ENCODE peak calls at places on chromosomes 16 and 17, in nine cellular contexts. H, C, E, J, D, Y, K, S and R are unnamed samples.

GRCh38 chr17:75778861-75779249 is 5.8 kb upstream of the UNK start:
- DNase-seq in J (no peak), K (no peak), E (peak; percentile 65), C (no peak), H (peak; percentile 49), Y (peak; percentile 54), S (peak; percentile 63), D (no peak), R (no peak)

GRCh38 chr16:60027351-60027750 is 1293.2 kb upstream of the GOT2 start:
- DNase-seq in K (no peak), J (no peak), E (no peak), D (no peak), C (no peak), S (no peak), H (no peak), Y (no peak), R (no peak)

GRCh38 chr17:76147211-76148014 is 6.4 kb upstream of the FOXJ1 start:
- DNase-seq in H (no peak), K (no peak), J (no peak), E (no peak), S (no peak), C (no peak), Y (no peak), D (peak; percentile 13), R (no peak)

GRCh38 chr16:73033271-73033998 is 14.5 kb downstream of the ZFHX3 start:
- DNase-seq in J (no peak), K (no peak), S (no peak), Y (no peak), D (no peak), C (no peak), H (no peak), E (no peak), R (no peak)

GRCh38 chr17:10118788-10119130 is 79.6 kb downstream of the GAS7 start:
- DNase-seq in J (no peak), S (no peak), D (no peak), E (no peak), C (no peak), Y (peak; percentile 21), K (no peak), H (no peak), R (no peak)

GRCh38 chr16:62077998-62078397 is 41.8 kb upstream of the CDH8 start:
- DNase-seq in E (peak; percentile 54), D (no peak), C (no peak), J (no peak), S (no peak), Y (peak; percentile 6), K (peak; percentile 1), H (no peak), R (no peak)

GRCh38 chr17:31558748-31559646 is 167.5 kb downstream of the RAB11FIP4 start:
- DNase-seq in E (peak; percentile 78), D (peak; percentile 62), J (peak; percentile 78), K (peak; percentile 43), C (no peak), H (peak; percentile 49), S (peak; percentile 48), Y (peak; percentile 92), R (peak; percentile 88)

GRCh38 chr16:15055141-15056053 is 477 bp downstream of the NTAN1 start:
- DNase-seq in S (no peak), C (no peak), D (no peak), H (peak; percentile 62), K (peak; percentile 71), Y (peak; percentile 40), E (no peak), J (no peak), R (peak; percentile 14)

GRCh38 chr17:42337442-42337841 is 49.1 kb downstream of the STAT5A start:
- DNase-seq in K (no peak), C (peak; percentile 96), Y (peak; percentile 66), E (no peak), S (peak; percentile 47), H (peak; percentile 43), J (no peak), D (no peak), R (no peak)

GRCh38 chr16:29813644-29814562 is 1.9 kb downstream of the PRRT2 start:
- DNase-seq in D (no peak), Y (no peak), C (no peak), K (no peak), S (no peak), E (no peak), H (no peak), J (no peak), R (no peak)

GRCh38 chr16:31092330-31092729 is 2.3 kb downstream of the VKORC1 start:
- DNase-seq in Y (no peak), H (no peak), E (no peak), K (no peak), J (no peak), C (peak; percentile 42), D (no peak), S (no peak), R (peak; percentile 59)